ENCODE peak calls at places on chromosomes 11 and 22, in nine cellular contexts. C is testis, F is adrenal gland, V is HCT116, S is body of pancreas, G is prostate gland, I is tibial nerve, E is H1, Y is Peyer's patch. J is an unnamed sample. For H3K27me3 and H3K9me3, the result is how much of the 10 kb centered on the place peaks cover.

GRCh38 chr11:59550842-59551650 is 39.7 kb downstream of the OR4D9 start:
- DNase-seq in C (peak), F (peak), V (peak), S (peak), G (peak), I (peak), E (peak), Y (peak), J (peak)

GRCh38 chr11:115665345-115665901 is 161.2 kb upstream of the CADM1 start:
- DNase-seq in C (no peak), F (no peak), V (no peak), S (no peak), G (no peak), I (no peak), E (no peak), Y (no peak), J (no peak)

GRCh38 chr22:31611065-31611760 is 50.8 kb downstream of the PISD start:
- DNase-seq in C (no peak), F (no peak), V (no peak), S (no peak), G (no peak), I (no peak), E (no peak), Y (peak), J (no peak)

GRCh38 chr11:120335596-120335927 is 651 bp upstream of the ARHGEF12 start:
- DNase-seq in C (no peak), F (no peak), V (no peak), S (no peak), G (peak), I (no peak), E (no peak), Y (no peak), J (peak)

GRCh38 chr11:518463-519202 is 11.6 kb upstream of the RNH1 start:
- DNase-seq in C (peak), F (peak), V (peak), S (peak), G (peak), I (peak), E (peak), Y (peak), J (peak)

GRCh38 chr11:32911413-32911812 is 18.8 kb downstream of the QSER1 start:
- DNase-seq in C (no peak), F (no peak), V (no peak), S (no peak), G (no peak), I (no peak), E (no peak), Y (no peak), J (no peak)

GRCh38 chr11:70082829-70083228 is 4.7 kb downstream of the ANO1 start:
- DNase-seq in C (no peak), F (no peak), V (no peak), S (no peak), G (no peak), I (no peak), E (no peak), Y (no peak), J (no peak)

GRCh38 chr11:94800394-94800793 is 32.2 kb downstream of the AMOTL1 start:
- DNase-seq in C (peak), F (peak), V (no peak), S (peak), G (peak), I (no peak), E (no peak), Y (no peak), J (no peak)

GRCh38 chr11:13983081-13983751 is 20.7 kb downstream of the SPON1 start:
- DNase-seq in C (no peak), F (no peak), V (no peak), S (no peak), G (peak), I (no peak), E (no peak), Y (no peak), J (no peak)

GRCh38 chr22:24146190-24146616 is 35.1 kb upstream of the SUSD2 start:
- DNase-seq in C (peak), F (peak), V (no peak), S (peak), G (peak), I (no peak), E (peak), Y (peak), J (peak)

GRCh38 chr11:12224537-12224893 is 114.1 kb downstream of the MICAL2 start:
- DNase-seq in C (peak), F (peak), V (no peak), S (peak), G (peak), I (peak), E (no peak), Y (no peak), J (peak)

GRCh38 chr11:1625541-1625940 is 3.6 kb upstream of the KRTAP5-4 start:
- DNase-seq in C (no peak), F (no peak), V (no peak), S (no peak), G (no peak), I (no peak), E (no peak), Y (no peak), J (no peak)

GRCh38 chr11:65432133-65432650 is 9.6 kb downstream of the NEAT1 start:
- DNase-seq in C (no peak), F (no peak), V (no peak), S (no peak), G (no peak), I (no peak), E (no peak), Y (no peak), J (no peak)

GRCh38 chr11:130592056-130592455 is 143.6 kb downstream of the ADAMTS15 start:
- DNase-seq in C (no peak), F (no peak), V (no peak), S (no peak), G (no peak), I (no peak), E (no peak), Y (no peak), J (no peak)

GRCh38 chr11:29809121-29809520 is 207.7 kb downstream of the KCNA4 start:
- DNase-seq in C (no peak), F (no peak), V (no peak), S (no peak), G (no peak), I (no peak), E (no peak), Y (no peak), J (no peak)

DNA sequence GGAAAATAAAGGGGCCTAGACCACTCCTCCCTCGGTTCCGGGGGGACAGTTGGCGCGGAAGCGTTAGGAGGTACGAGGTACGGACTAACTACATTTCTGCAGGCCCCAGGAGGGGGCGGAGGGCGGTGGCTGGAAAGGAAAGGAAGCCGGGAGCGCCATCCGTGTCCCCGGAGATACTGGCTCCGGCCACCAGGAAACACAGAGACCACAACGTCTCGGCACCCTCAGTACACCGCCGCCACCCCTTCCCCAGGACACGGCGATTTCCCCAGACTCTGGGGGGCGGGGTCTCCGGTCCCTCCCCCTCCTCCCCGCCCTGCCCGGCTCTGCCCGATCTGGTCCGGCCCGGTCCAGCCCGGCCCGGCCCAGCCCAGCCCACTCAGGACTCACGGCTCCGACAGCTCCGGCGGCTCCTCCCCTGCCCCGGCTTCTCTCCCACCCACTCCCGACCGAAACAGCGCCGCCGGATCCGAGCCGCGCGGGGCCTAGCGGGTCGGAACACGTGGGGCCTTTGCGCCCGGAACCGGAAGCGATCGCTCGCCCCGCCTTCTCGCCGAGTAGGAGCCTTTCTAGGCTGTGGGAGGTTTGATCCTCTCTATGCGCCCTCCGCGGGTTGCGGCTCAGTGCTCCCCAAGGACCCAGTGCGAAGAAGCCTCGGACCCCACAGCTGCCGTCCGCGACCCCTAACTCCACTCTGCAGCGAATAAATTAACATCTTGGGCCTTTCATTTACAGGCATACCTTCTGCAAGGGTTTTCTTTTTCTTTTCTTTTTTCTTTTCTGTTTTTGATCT is at the start of gene ZNF202:
- DNase-seq in C (peak), F (peak), V (peak), S (peak), G (peak), I (peak), E (peak), Y (peak), J (peak)
- TF ChIP-seq POLR2A in C (peak), F (peak), V (no peak), S (peak), G (peak), I (no peak), E (peak), Y (peak), J (no peak)

DNA sequence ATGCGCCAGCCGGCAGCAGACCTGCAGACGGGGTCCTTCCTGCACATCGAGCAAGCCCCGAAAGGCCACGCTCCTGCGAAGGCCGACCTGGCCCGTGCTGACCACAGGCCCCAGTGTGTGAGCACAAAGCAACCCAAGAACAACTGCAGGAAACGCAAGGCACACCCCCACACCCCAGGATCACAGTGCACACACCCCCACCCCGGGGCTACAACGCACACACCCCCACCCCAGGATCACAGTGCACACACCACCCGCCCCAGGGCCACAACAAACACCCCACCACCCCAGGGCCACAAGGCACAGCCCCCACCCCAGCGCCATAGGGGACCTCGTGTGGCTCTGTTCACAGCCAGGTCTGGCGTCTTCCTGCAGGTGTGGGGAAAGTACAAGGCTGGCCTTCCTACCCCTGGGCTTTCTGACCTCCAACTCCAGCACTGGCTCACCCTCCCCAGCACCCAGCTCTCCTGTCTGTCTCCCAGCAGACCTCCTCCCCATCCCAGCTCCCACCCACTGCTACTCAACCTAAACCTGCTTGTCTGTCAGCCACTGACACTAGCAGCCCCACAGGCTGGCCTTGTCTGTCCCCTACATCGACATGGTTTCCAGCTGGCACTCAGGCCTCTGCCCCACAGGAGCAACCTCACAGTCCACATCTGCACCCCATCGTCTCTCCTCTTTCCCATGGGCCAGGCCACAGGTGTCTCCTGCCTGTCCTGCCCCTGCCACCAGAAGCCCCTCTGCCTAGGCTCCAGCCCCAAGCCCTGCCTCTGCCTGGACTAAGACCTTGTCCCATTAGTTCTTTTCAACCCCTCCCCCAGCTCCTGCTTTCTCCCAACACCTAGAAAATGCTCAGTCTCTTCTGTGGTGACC is 20.5 kb upstream of the EFCAB6 start:
- DNase-seq in C (no peak), F (no peak), V (no peak), S (no peak), G (no peak), I (no peak), E (no peak), Y (peak), J (no peak)
- H3K27me3 ChIP-seq in C (under half), F (under half), V (under half), S (under half), G (under half), I (under half), E (under half), Y (under half), J (half or more)

GRCh38 chr22:47994899-47995573 is 1232.6 kb downstream of the TBC1D22A start:
- DNase-seq in C (no peak), F (no peak), V (no peak), S (no peak), G (no peak), I (no peak), E (no peak), Y (no peak), J (no peak)

GRCh38 chr22:47996446-47996857 is 1234.0 kb downstream of the TBC1D22A start:
- DNase-seq in C (no peak), F (no peak), V (no peak), S (no peak), G (no peak), I (no peak), E (no peak), Y (no peak), J (no peak)

GRCh38 chr22:47994045-47994444 is 1231.6 kb downstream of the TBC1D22A start:
- DNase-seq in C (no peak), F (no peak), V (no peak), S (no peak), G (no peak), I (no peak), E (no peak), Y (no peak), J (no peak)

GRCh38 chr22:47997052-47997568 is 1234.7 kb downstream of the TBC1D22A start:
- DNase-seq in C (no peak), F (no peak), V (no peak), S (no peak), G (no peak), I (no peak), E (no peak), Y (no peak), J (no peak)

DNA sequence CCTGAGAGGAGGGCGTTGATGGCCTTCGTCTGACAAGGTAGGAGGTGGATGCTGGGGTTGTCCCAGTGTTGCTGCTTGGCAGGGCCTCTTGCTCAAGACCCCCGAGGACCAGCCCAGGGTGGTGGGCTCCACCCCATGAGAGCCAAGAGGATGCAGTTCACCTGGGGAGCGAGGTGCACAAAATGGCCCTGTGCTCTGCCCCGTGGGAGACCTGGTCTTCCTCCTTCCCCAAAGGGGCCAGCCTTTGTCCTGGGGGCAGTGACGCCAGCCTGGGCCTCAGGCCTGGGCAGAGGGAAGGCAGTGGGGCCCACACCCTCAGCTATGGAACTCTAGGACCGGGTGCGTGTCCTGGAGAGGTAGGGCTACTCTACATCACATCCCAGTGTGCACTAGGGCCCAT is 1233.3 kb downstream of the TBC1D22A start:
- DNase-seq in C (no peak), F (no peak), V (no peak), S (no peak), G (no peak), I (no peak), E (no peak), Y (no peak), J (no peak)
- H3K9me3 ChIP-seq in C (under half), F (under half), V (under half), S (under half), G (under half), I (under half), E (under half), Y (under half), J (under half)

GRCh38 chr11:64268687-64269379 is 15.6 kb downstream of the BAD start:
- DNase-seq in C (peak), F (peak), V (no peak), S (peak), G (no peak), I (peak), E (peak), Y (peak), J (peak)

GRCh38 chr11:64268028-64268686 is 16.3 kb downstream of the BAD start:
- DNase-seq in C (peak), F (peak), V (no peak), S (no peak), G (peak), I (no peak), E (no peak), Y (no peak), J (no peak)

GRCh38 chr11:64271339-64272132 is 12.9 kb downstream of the BAD start:
- DNase-seq in C (peak), F (peak), V (no peak), S (peak), G (peak), I (peak), E (peak), Y (peak), J (peak)

GRCh38 chr11:64267207-64267945 is 16.0 kb downstream of the PLCB3 start:
- DNase-seq in C (peak), F (peak), V (no peak), S (no peak), G (no peak), I (no peak), E (no peak), Y (peak), J (no peak)

GRCh38 chr11:64269380-64270234 is 14.9 kb downstream of the BAD start:
- DNase-seq in C (peak), F (peak), V (peak), S (peak), G (peak), I (peak), E (peak), Y (peak), J (peak)
- TF ChIP-seq POLR2A in C (no peak), F (peak), V (peak), S (peak), G (peak), I (no peak), E (no peak), Y (no peak), J (no peak)

DNA sequence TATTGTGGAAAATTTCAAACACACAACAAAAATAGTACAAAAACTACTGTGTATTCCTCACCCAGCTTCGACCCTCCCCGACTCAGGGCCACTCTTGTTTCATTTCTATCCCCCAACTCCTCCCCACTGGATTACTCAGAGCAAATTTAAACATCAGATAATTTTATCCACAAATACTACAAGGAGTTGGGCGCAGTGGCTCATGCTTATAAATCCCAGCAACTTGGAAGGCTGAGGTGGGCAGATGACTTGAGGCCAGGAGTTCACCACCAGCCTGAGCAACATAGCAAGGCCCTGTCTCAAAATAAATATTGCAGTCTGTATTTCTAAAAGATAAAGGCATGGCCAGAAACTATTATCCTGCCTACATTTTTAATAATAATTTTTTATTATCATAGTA is 39.9 kb downstream of the LRRC32 start:
- DNase-seq in C (no peak), F (no peak), V (no peak), S (no peak), G (no peak), I (no peak), E (no peak), Y (no peak), J (no peak)
- H3K27me3 ChIP-seq in C (under half), F (under half), V (under half), S (under half), G (under half), I (under half), E (under half), Y (under half), J (under half)

DNA sequence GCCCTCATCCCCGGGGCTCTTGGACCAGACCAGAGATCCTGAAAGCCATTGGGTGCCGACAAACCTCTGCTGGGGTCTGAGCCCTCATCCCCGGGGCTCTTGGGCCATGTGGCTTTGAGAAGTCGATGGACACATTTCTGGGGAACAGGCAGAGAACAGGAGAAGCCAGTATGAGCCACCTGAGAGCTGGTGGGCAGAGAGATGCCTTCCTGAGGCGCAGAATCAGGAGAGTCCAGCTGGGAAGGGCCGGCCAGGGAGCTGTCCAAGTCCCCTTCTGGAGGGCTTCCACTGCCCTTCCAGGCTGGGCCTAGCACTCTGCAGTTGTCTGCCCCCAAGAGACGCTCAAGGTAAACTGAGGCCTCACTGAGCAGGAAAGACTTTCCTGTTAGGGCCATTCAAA is 1398.1 kb downstream of the BRD1 start:
- DNase-seq in C (no peak), F (no peak), V (no peak), S (no peak), G (no peak), I (no peak), E (no peak), Y (no peak), J (no peak)
- H3K9me3 ChIP-seq in C (under half), F (under half), V (under half), S (under half), G (under half), I (under half), E (under half), Y (under half), J (under half)